ENCODE peak calls at places on chromosomes 2 and 18, in ten cellular contexts. F is heart left ventricle; L is A549; D is CD8-positive, alpha-beta memory T cell; I is WERI-Rb-1; G is endothelial cell of umbilical vein; S is fibroblast of lung; B is ovary; T is RWPE2; V is K562. R is an unnamed sample. For H3K9me3, the result is how much of the 10 kb centered on the place peaks cover.

GRCh38 chr2:199895406-199895805 is 15.7 kb upstream of the C2orf69 start:
- DNase-seq in F (no peak), B (no peak), L (no peak), G (no peak), S (no peak), V (no peak), D (no peak), I (no peak), T (no peak), R (no peak)

GRCh38 chr2:164073053-164073757 is 337.4 kb upstream of the FIGN start:
- DNase-seq in V (no peak), F (no peak), D (no peak), B (no peak), T (no peak), G (no peak), I (no peak), S (peak), L (no peak), R (no peak)

GRCh38 chr2:31271851-31272267 is 37.9 kb downstream of the EHD3 start:
- DNase-seq in D (no peak), F (no peak), T (no peak), V (no peak), L (no peak), G (no peak), S (peak), I (no peak), B (no peak), R (no peak)

GRCh38 chr2:135662088-135662487 is 79.6 kb upstream of the UBXN4 start:
- DNase-seq in S (peak), F (no peak), L (no peak), G (no peak), V (no peak), B (no peak), T (no peak), D (no peak), I (no peak), R (no peak)

GRCh38 chr2:238401539-238401938 is 25.2 kb upstream of the ASB1 start:
- DNase-seq in F (no peak), S (no peak), V (no peak), I (no peak), L (no peak), T (no peak), G (no peak), B (no peak), D (no peak), R (no peak)

GRCh38 chr2:7427293-7428060 is 510.3 kb downstream of the RNF144A start:
- DNase-seq in T (no peak), V (peak), I (peak), F (no peak), B (no peak), L (peak), D (no peak), S (peak), G (peak), R (no peak)

GRCh38 chr2:114714316-114714715 is 271.9 kb downstream of the DPP10 start:
- DNase-seq in G (no peak), I (no peak), S (no peak), L (no peak), T (no peak), B (no peak), V (no peak), D (no peak), F (no peak), R (no peak)

GRCh38 chr2:205681836-205682238 is 464 bp upstream of the NRP2 start:
- DNase-seq in B (no peak), V (no peak), I (peak), S (no peak), L (no peak), G (peak), T (no peak), F (no peak), D (no peak), R (no peak)

GRCh38 chr2:56522605-56523089 is 338.9 kb downstream of the CCDC85A start:
- DNase-seq in S (peak), L (no peak), T (no peak), G (no peak), I (no peak), F (peak), B (no peak), V (no peak), D (no peak), R (no peak)

GRCh38 chr2:223047260-223047761 is 4.7 kb upstream of the KCNE4 start:
- DNase-seq in G (no peak), L (no peak), I (peak), S (peak), D (no peak), V (no peak), F (peak), T (no peak), B (no peak), R (no peak)

GRCh38 chr2:235939471-235939870 is 228.7 kb downstream of the GBX2 start:
- DNase-seq in B (no peak), G (no peak), T (no peak), V (no peak), L (no peak), F (no peak), I (no peak), D (no peak), S (peak), R (no peak)

GRCh38 chr2:85911097-85911496 is 22.3 kb upstream of the ST3GAL5 start:
- DNase-seq in V (no peak), S (no peak), T (no peak), F (no peak), L (no peak), B (no peak), G (no peak), D (no peak), I (no peak), R (no peak)

GRCh38 chr2:9630001-9630749 is 622 bp downstream of the YWHAQ start:
- DNase-seq in D (peak), F (peak), L (peak), T (peak), B (peak), V (no peak), S (peak), I (peak), G (peak), R (no peak)

GRCh38 chr2:204280239-204280638 is 265.0 kb upstream of the PARD3B start:
- DNase-seq in D (no peak), T (no peak), F (no peak), G (peak), L (no peak), I (no peak), B (no peak), V (peak), S (no peak), R (no peak)

GRCh38 chr2:111667542-111668273 is 216.3 kb downstream of the ANAPC1 start:
- DNase-seq in S (peak), I (no peak), D (no peak), F (peak), G (peak), B (no peak), T (no peak), V (no peak), L (no peak), R (peak)

GRCh38 chr2:164847966-164848365 is 6.3 kb upstream of the COBLL1 start:
- DNase-seq in L (no peak), B (no peak), F (no peak), T (no peak), V (no peak), D (no peak), I (peak), G (no peak), S (peak), R (no peak)

GRCh38 chr2:165253178-165253577 is 14.0 kb downstream of the SCN2A start:
- DNase-seq in T (no peak), V (no peak), L (no peak), F (no peak), S (no peak), G (no peak), D (no peak), B (no peak), I (no peak), R (no peak)

GRCh38 chr18:45255142-45255890 is 360.0 kb upstream of the SLC14A2 start:
- DNase-seq in D (no peak), S (peak), I (no peak), T (no peak), B (no peak), F (peak), L (no peak), V (no peak), G (no peak), R (no peak)

GRCh38 chr2:96691022-96691612 is 48.6 kb downstream of the FER1L5 start:
- DNase-seq in L (no peak), D (no peak), I (no peak), S (no peak), F (no peak), G (no peak), B (no peak), V (no peak), T (no peak), R (no peak)

DNA sequence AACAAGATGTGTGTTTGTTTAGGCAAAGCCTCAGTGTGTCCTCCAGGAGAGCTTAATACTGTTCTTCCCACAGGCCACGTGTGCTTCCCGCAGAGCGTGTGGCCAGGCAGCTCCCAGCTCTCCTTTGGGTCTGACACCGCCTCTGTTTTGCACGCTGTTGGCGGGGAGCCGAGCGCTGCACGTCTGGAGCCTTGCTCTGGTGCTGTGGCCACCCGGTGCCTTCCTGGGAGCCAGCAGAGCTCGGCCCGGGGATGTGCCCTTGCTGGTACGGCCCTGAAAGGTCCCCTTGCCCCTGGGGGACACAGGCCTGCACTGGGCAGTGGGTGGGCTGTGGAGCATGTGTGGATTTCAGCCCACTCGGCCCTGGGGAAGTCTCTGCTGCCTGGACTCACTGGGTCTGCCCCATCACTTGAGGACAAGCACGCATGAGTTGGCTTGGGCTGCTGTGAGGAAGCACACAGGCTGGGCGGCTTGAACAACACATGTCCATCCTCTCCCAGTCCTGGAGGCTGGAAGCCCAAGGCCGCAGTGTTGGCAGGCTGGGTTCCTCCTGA is 160.7 kb upstream of the HDAC4 start:
- DNase-seq in S (no peak), F (no peak), V (no peak), L (no peak), I (no peak), B (peak), D (no peak), G (no peak), T (no peak), R (no peak)
- H3K4me3 ChIP-seq in S (no peak), F (no peak), V (no peak), L (no peak), I (no peak), B (no peak), D (no peak), G (no peak), T (no peak), R (no peak)

GRCh38 chr18:79899609-79900435 is 51.6 kb downstream of the SLC66A2 start:
- DNase-seq in V (no peak), T (peak), I (no peak), F (no peak), L (no peak), D (no peak), S (no peak), B (no peak), G (no peak), R (peak)

GRCh38 chr18:79897940-79898625 is 53.4 kb downstream of the SLC66A2 start:
- DNase-seq in G (no peak), B (no peak), I (peak), F (no peak), T (no peak), S (no peak), L (no peak), D (no peak), V (no peak), R (peak)

GRCh38 chr18:79900610-79901570 is 50.6 kb downstream of the SLC66A2 start:
- DNase-seq in G (no peak), S (no peak), B (no peak), V (no peak), F (no peak), T (peak), D (no peak), I (peak), L (no peak), R (no peak)

GRCh38 chr18:79896746-79897145 is 54.7 kb downstream of the SLC66A2 start:
- DNase-seq in S (no peak), L (no peak), D (no peak), V (no peak), F (no peak), G (no peak), I (no peak), T (no peak), B (no peak), R (no peak)

DNA sequence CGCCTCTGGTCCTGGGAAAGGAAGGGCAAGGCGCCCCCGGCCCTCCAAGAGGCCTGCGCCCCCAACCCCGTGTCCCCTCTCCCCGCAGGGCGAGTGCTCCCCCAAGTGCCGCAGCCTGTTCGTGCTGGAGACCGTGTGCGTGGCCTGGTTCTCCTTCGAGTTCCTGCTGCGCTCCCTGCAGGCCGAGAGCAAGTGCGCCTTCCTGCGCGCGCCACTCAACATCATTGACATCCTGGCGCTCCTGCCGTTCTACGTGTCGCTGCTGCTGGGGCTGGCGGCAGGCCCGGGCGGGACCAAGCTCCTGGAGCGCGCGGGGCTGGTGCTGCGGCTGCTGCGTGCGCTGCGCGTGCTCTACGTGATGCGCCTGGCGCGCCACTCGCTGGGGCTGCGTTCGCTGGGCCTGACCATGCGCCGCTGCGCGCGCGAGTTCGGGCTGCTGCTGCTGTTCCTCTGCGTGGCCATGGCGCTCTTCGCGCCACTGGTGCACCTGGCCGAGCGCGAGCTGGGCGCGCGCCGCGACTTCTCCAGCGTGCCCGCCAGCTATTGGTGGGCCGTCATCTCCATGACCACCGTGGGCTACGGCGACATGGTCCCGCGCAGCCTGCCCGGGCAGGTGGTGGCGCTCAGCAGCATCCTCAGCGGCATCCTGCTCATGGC is 52.4 kb downstream of the SLC66A2 start:
- DNase-seq in T (peak), G (no peak), L (no peak), B (peak), D (no peak), I (peak), V (no peak), S (no peak), F (no peak), R (peak)
- H3K9me3 ChIP-seq in T (under half), G (under half), L (under half), B (under half), D (under half), I (half or more), V (under half), S (under half), F (under half), R (under half)

GRCh38 chr2:120920438-120920814 is 184.8 kb downstream of the GLI2 start:
- DNase-seq in F (no peak), B (no peak), V (no peak), I (no peak), T (no peak), D (no peak), L (no peak), S (no peak), G (no peak), R (no peak)
- H3K4me3 ChIP-seq in F (no peak), B (no peak), V (no peak), I (no peak), T (no peak), D (no peak), L (no peak), S (no peak), G (no peak), R (no peak)

GRCh38 chr2:119853777-119854399 is 94.2 kb downstream of the PTPN4 start:
- DNase-seq in D (no peak), L (no peak), S (no peak), B (no peak), G (no peak), F (no peak), I (no peak), T (no peak), V (no peak), R (no peak)
- H3K9me3 ChIP-seq in D (under half), L (under half), S (under half), B (under half), G (under half), F (under half), I (under half), T (under half), V (under half), R (under half)

GRCh38 chr18:55243255-55243654 is 284.0 kb upstream of the CCDC68 start:
- DNase-seq in I (no peak), G (no peak), S (no peak), L (no peak), V (no peak), T (no peak), B (no peak), F (no peak), D (no peak), R (no peak)
- H3K4me3 ChIP-seq in I (no peak), G (no peak), S (no peak), L (no peak), V (no peak), T (no peak), B (no peak), F (no peak), D (no peak), R (no peak)

GRCh38 chr2:576292-576691 is 100.9 kb downstream of the TMEM18 start:
- DNase-seq in V (no peak), G (no peak), S (no peak), L (no peak), I (no peak), D (no peak), B (no peak), F (no peak), T (no peak), R (no peak)

GRCh38 chr2:575030-575727 is 102.0 kb downstream of the TMEM18 start:
- DNase-seq in L (no peak), F (no peak), G (no peak), S (no peak), B (no peak), V (no peak), T (no peak), D (no peak), I (no peak), R (peak)

GRCh38 chr2:573805-574392 is 103.3 kb downstream of the TMEM18 start:
- DNase-seq in I (no peak), L (no peak), T (no peak), F (no peak), V (no peak), B (no peak), S (no peak), G (no peak), D (no peak), R (no peak)

GRCh38 chr2:573025-573424 is 104.2 kb downstream of the TMEM18 start:
- DNase-seq in D (no peak), F (no peak), B (no peak), T (no peak), G (no peak), V (no peak), S (no peak), L (no peak), I (no peak), R (no peak)

DNA sequence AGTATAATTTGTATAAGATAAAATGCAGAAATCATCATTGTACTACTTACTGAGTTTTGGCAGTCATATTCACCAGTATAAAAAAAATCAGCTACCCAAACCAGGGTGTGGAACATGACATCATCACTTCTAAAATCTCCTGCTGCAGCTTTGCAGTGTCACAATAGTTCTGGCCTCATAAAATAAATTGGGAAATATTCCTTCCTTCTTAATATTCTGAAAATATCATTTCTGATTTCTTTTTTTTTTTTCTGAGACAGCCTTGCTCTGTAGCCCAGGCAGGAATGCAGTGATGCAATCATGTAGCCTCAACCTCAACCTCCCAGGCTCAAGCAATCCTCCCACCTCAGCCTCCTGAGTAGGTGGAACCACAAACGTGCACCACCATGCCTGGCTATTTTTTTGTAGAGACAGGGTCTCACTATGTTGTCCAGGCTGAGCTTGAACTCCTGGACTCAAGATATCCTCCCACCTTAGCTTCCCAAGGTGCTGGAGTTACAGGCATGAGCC is 101.4 kb downstream of the TMEM18 start:
- DNase-seq in T (no peak), L (no peak), V (no peak), D (no peak), I (no peak), B (no peak), F (no peak), S (no peak), G (no peak), R (peak)
- H3K9me3 ChIP-seq in T (under half), L (under half), V (under half), D (under half), I (under half), B (under half), F (under half), S (under half), G (under half), R (under half)

GRCh38 chr2:118806797-118807667 is 40.4 kb downstream of the EN1 start:
- DNase-seq in T (no peak), D (no peak), B (no peak), I (no peak), S (no peak), V (peak), L (no peak), F (no peak), G (no peak), R (no peak)

GRCh38 chr2:118805061-118805690 is 42.3 kb downstream of the EN1 start:
- DNase-seq in T (no peak), S (no peak), L (no peak), B (no peak), F (no peak), D (no peak), I (no peak), V (no peak), G (no peak), R (no peak)

GRCh38 chr2:118808429-118808809 is 39.0 kb downstream of the EN1 start:
- DNase-seq in T (no peak), L (no peak), I (no peak), B (no peak), F (no peak), G (no peak), S (no peak), V (no peak), D (no peak), R (no peak)

GRCh38 chr2:118810766-118811165 is 36.7 kb downstream of the EN1 start:
- DNase-seq in B (no peak), L (no peak), F (no peak), S (no peak), T (no peak), I (no peak), G (no peak), D (no peak), V (no peak), R (no peak)

GRCh38 chr2:118807668-118808428 is 39.6 kb downstream of the EN1 start:
- DNase-seq in V (no peak), B (no peak), L (no peak), F (no peak), D (no peak), S (no peak), I (no peak), T (no peak), G (no peak), R (no peak)
- H3K4me3 ChIP-seq in V (no peak), B (peak), L (no peak), F (no peak), D (no peak), S (no peak), I (no peak), T (no peak), G (no peak), R (peak)

DNA sequence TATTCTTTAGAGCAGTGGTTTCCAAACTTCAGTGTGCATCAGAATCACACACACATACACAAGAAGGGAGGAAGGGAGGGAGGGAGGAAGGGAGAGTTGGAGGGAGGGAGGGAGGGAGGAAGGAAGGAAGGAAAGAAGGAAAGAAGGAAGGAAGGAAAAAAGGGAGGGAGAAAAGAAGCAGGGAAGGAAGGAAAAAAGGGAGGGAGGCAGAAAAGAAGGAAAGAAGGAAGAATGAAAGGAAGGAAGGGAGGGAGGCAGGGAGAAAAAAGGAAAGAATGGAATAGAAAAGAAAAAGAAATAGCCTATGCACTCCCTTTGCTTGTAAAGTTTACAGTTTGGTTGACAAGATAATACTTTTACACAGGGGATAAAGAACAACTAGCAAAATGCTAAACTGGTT is 96.3 kb upstream of the BCL11A start:
- DNase-seq in L (no peak), D (no peak), S (no peak), I (no peak), F (no peak), B (no peak), V (no peak), G (no peak), T (no peak), R (no peak)
- H3K9me3 ChIP-seq in L (under half), D (under half), S (under half), I (under half), F (under half), B (under half), V (under half), G (under half), T (under half), R (under half)